ENCODE peak calls at places on chromosome 1, in four cellular contexts. B is hepatocyte, W is sigmoid colon, G is iPS DF 6.9. O is an unnamed sample.

GRCh38 chr1:202291961-202292712 is 49.6 kb downstream of the UBE2T start:
- DNase-seq in W (no peak), G (no peak), B (no peak), O (peak; percentile 48)

GRCh38 chr1:113191579-113192076 is 118.6 kb downstream of the LRIG2 start:
- DNase-seq in B (no peak), G (no peak), W (no peak), O (no peak)

GRCh38 chr1:218553197-218553596 is 208.1 kb downstream of the TGFB2 start:
- DNase-seq in B (no peak), G (no peak), W (no peak), O (no peak)

GRCh38 chr1:76998582-76999189 is 131.4 kb downstream of the ST6GALNAC5 start:
- DNase-seq in W (no peak), B (no peak), G (no peak), O (no peak)

GRCh38 chr1:24795236-24795635 is 50.0 kb downstream of the CLIC4 start:
- DNase-seq in G (no peak), B (no peak), W (no peak), O (no peak)

GRCh38 chr1:43005460-43006351 is 47.0 kb upstream of the SLC2A1 start:
- DNase-seq in B (peak; percentile 26), G (no peak), W (no peak), O (peak; percentile 7)

GRCh38 chr1:11279630-11280029 is 6.6 kb downstream of the UBIAD1 start:
- DNase-seq in W (no peak), B (no peak), G (no peak), O (no peak)

GRCh38 chr1:10843697-10844096 is 47.3 kb upstream of the CASZ1 start:
- DNase-seq in W (no peak), G (no peak), B (no peak), O (no peak)

GRCh38 chr1:192626366-192627179 is 9.4 kb upstream of the RGS13 start:
- DNase-seq in W (no peak), G (no peak), B (no peak), O (no peak)

GRCh38 chr1:18957136-18957521 is 653 bp upstream of the IFFO2 start:
- DNase-seq in W (no peak), B (peak; percentile 42), G (no peak), O (peak; percentile 48)

GRCh38 chr1:232905324-232906034 is 44.9 kb upstream of the NTPCR start:
- DNase-seq in G (no peak), B (peak; percentile 31), W (no peak), O (no peak)

GRCh38 chr1:94560333-94560732 is 18.8 kb upstream of the F3 start:
- DNase-seq in W (no peak), G (no peak), B (no peak), O (no peak)

GRCh38 chr1:211420389-211420788 is 71.6 kb downstream of the RD3 start:
- DNase-seq in W (no peak), G (no peak), B (no peak), O (peak; percentile 48)

GRCh38 chr1:171446396-171446795 is 38.9 kb upstream of the PRRC2C start:
- DNase-seq in G (no peak), W (no peak), B (no peak), O (no peak)

GRCh38 chr1:3746784-3747521 is 5.3 kb upstream of the CCDC27 start:
- DNase-seq in B (peak; percentile 90), W (peak; percentile 93), G (peak; percentile 82), O (peak; percentile 75)

GRCh38 chr1:33393524-33393923 is 37.4 kb downstream of the PHC2 start:
- DNase-seq in B (no peak), G (no peak), W (no peak), O (no peak)
- H3K27ac ChIP-seq in B (no peak overlapping the region), G (no peak overlapping the region), W (peak overlapping the region; percentile 72), O (no peak overlapping the region)

DNA sequence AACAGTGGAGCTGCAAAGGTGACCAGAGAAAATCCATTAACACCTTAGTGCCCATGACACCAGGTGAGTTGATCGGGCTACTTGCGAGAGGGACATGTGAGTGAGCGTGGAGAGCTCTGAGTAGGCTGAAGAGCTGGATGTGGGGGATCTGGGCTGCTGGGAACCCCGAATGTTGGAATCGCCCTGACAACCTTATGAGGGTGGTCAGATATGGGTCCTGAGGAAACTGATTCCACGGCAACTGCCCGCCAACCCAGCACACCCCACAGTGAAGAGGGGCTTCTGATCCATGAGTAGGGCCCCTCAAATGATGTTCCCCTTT is 705 bp upstream of the QSOX1 start:
- DNase-seq in B (no peak), W (no peak), G (no peak), O (peak; percentile 13)
- H3K4me1 ChIP-seq in B (peaks cover 38% of the 10 kb centered on the region), W (peaks cover 21% of the 10 kb centered on the region), G (no peaks in the 10 kb centered on the region), O (no peaks in the 10 kb centered on the region)

DNA sequence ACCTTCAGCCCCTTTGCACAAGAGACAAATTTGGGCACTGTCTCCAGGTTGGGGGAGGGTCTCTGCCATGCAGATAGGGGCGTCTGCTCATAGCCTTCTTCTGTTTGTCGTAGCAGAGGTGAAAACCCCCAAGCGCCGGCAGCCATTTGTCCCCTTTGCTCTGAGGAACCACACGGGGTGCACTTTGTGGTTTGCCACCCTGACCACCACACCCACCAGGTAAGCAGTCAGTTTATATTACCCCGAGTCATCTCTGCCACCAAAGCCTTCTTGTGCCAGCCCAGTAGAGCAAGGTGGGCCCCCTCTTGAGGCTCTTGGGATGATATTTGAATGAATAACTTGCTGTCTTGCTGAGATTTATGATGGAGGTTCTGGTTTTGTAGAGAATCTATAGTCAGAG is 111.8 kb downstream of the VPS13D start:
- DNase-seq in W (no peak), B (no peak), G (no peak), O (no peak)
- H3K27ac ChIP-seq in W (no peak overlapping the region), B (no peak overlapping the region), G (no peak overlapping the region), O (peak overlapping the region; percentile 77)

GRCh38 chr1:160723332-160723731 is 11.7 kb upstream of the CD48 start:
- DNase-seq in W (no peak), G (no peak), B (no peak), O (no peak)

GRCh38 chr1:160724445-160725242 is 13.0 kb upstream of the CD48 start:
- DNase-seq in B (no peak), G (no peak), W (no peak), O (no peak)

GRCh38 chr1:160726114-160726497 is 12.9 kb upstream of the SLAMF7 start:
- DNase-seq in W (no peak), G (no peak), B (peak; percentile 20), O (no peak)

GRCh38 chr1:160720366-160720765 is 8.7 kb upstream of the CD48 start:
- DNase-seq in W (no peak), G (no peak), B (no peak), O (no peak)

DNA sequence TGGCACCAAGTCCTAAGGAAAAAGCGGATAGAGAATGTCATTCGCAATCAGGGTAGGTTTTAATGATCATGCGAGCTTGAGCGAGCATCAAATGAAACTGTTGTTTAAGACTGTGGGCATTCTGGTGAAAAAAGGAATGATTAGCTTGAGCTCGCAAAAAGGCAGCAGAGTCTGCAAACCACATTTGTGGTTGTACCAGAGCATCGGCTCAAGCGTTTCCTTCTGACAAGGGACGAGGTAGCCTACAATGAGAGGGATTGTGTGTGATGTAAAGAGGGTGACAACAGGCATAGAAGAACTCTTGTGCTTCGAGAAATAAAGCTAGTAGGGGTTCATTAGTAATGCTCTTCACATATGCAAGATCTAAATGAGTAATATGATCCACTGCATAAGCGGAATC is 11.1 kb upstream of the CD48 start:
- DNase-seq in W (no peak), G (no peak), B (no peak), O (no peak)
- H3K4me1 ChIP-seq in W (peaks cover 4% of the 10 kb centered on the region), G (peaks cover 1% of the 10 kb centered on the region), B (peaks cover 3% of the 10 kb centered on the region), O (no peaks in the 10 kb centered on the region)

GRCh38 chr1:160125761-160126160 is 10.2 kb downstream of the ATP1A2 start:
- DNase-seq in B (no peak), W (peak; percentile 22), G (no peak), O (peak; percentile 26)
- H3K27ac ChIP-seq in B (peak overlapping the region; percentile 87), W (peak overlapping the region; percentile 57), G (no peak overlapping the region), O (peak overlapping the region; percentile 69)

DNA sequence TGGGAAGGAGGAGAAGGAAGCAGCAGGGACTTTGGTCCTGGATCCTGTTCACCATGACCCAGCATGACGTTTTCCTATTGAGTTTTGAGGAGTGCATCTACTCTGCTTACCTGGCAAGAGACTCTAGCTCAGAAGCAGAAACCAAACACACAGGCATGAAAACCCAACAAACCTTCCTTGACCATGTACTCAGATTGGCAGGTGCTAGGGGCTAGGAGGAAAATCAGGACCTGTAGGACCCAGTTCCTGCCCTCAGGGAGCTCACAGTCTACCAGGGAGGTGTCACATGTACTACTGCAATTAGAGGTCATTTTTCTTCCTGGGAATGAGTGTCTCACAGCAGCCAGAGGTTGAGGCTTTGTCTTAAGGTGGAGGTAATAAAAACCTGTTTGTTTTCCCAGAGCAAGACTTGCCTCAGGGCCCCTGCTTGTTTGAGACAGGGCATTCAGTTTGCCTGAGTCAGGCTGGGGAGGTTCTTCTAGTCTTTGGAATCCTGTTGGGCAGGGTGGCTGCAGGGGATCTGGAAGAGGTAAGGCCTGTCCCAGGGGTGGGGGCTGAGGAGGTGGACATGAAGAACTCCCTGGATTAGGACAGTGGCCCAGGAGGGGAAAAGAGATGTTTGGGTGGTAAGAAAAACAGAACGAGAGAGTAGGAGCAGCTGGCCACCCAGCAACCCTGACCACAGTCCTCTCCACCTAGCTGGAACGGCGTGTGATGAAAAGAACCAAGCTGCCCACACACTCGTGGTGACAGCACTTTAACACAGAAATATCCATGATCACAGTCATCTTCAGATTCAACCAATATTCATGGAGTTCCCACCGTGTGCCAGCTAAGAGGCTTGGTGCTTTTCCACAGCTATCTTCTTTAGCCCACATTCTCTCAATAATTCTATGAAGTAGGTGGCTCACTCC is 30.8 kb downstream of the IER5 start:
- DNase-seq in B (peak; percentile 73), W (no peak), G (no peak), O (no peak)
- H3K4me1 ChIP-seq in B (peaks cover 18% of the 10 kb centered on the region), W (peaks cover 6% of the 10 kb centered on the region), G (peaks cover 2% of the 10 kb centered on the region), O (peaks cover 3% of the 10 kb centered on the region)

GRCh38 chr1:23148084-23148483 is 20.6 kb downstream of the LUZP1 start:
- DNase-seq in W (no peak), G (no peak), B (no peak), O (no peak)
- H3K27ac ChIP-seq in W (no peak overlapping the region), G (no peak overlapping the region), B (no peak overlapping the region), O (no peak overlapping the region)

GRCh38 chr1:2273401-2274090 is 45.4 kb downstream of the SKI start:
- DNase-seq in W (no peak), G (no peak), B (no peak), O (no peak)
- H3K4me1 ChIP-seq in W (peaks cover 100% of the 10 kb centered on the region), G (peaks cover 24% of the 10 kb centered on the region), B (peaks cover 75% of the 10 kb centered on the region), O (peaks cover 66% of the 10 kb centered on the region)

DNA sequence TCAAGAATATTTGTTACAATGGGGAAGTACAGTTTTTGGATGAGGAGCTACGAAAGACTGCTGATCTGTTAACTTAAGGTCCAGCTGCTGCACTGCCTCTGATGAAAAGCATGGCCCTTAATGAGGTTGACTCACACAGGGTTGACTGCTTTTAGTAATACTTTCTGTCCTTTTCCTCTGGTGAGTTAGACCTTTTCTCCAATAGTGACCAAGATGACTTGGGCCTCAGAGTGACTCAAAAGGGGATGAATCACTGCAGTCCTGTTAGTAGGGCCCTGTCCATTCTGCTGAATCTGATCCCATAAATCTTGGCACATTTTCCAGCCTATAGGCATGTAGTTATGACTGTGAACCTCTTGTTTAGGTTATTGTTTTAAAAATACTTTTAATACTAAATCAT is 2.7 kb downstream of the DISP1 start:
- DNase-seq in W (no peak), G (no peak), B (peak; percentile 58), O (peak; percentile 19)
- H3K27ac ChIP-seq in W (peak overlapping the region; percentile 99), G (no peak overlapping the region), B (peak overlapping the region; percentile 62), O (no peak overlapping the region)

O was measured in SJCRH30.